ENCODE peak calls at places on chromosomes 16 and 17, in four cellular contexts. P, J, G and H are unnamed samples.

GRCh38 chr17:57092171-57092570 is 7.1 kb downstream of the AKAP1 start:
- DNase-seq in J (no peak), G (no peak), P (no peak), H (no peak)

GRCh38 chr16:73878616-73879015 is 418.0 kb upstream of the PSMD7 start:
- DNase-seq in J (no peak), P (no peak), G (no peak), H (no peak)

GRCh38 chr16:19085679-19086200 is 18.3 kb downstream of the COQ7 start:
- DNase-seq in G (no peak), J (no peak), P (no peak), H (no peak)

GRCh38 chr17:71085238-71086033 is 916.1 kb downstream of the KCNJ2 start:
- DNase-seq in G (no peak), P (no peak), J (peak), H (peak)

GRCh38 chr17:79811036-79811887 is 14.4 kb upstream of the CBX8 start:
- DNase-seq in J (peak), P (no peak), G (peak), H (peak)

GRCh38 chr17:72240333-72240732 is 119.5 kb downstream of the SOX9 start:
- DNase-seq in G (no peak), J (no peak), P (no peak), H (no peak)

GRCh38 chr17:41907633-41908539 is 10.9 kb downstream of the ACLY start:
- DNase-seq in P (no peak), J (no peak), G (no peak), H (no peak)

GRCh38 chr16:200388-200787 is 20.1 kb downstream of the HBQ1 start:
- DNase-seq in G (no peak), P (no peak), J (no peak), H (no peak)

GRCh38 chr16:4306439-4307214 is 9.2 kb upstream of the GLIS2 start:
- DNase-seq in J (peak), P (no peak), G (peak), H (peak)

GRCh38 chr16:67425581-67425980 is 5.3 kb upstream of the HSD11B2 start:
- DNase-seq in P (no peak), G (no peak), J (no peak), H (no peak)

GRCh38 chr17:70040336-70040735 is 34.7 kb upstream of the KCNJ16 start:
- DNase-seq in G (no peak), J (no peak), P (no peak), H (no peak)

GRCh38 chr17:9470171-9470570 is 105.4 kb downstream of the STX8 start:
- DNase-seq in P (no peak), G (no peak), J (no peak), H (no peak)

GRCh38 chr16:86010680-86011141 is 111.7 kb downstream of the IRF8 start:
- DNase-seq in G (no peak), P (no peak), J (no peak), H (no peak)

GRCh38 chr17:81383504-81384421 is 11.5 kb upstream of the BAHCC1 start:
- DNase-seq in J (no peak), G (no peak), P (no peak), H (no peak)

GRCh38 chr17:31487648-31488263 is 96.3 kb downstream of the RAB11FIP4 start:
- DNase-seq in P (peak), G (peak), J (peak), H (peak)

GRCh38 chr16:88052661-88053060 is 101.4 kb downstream of the BANP start:
- DNase-seq in J (no peak), P (no peak), G (no peak), H (no peak)